ENCODE peak calls at places on chromosomes 13 and 19, in nine cellular contexts. J, D, H, A, T, Y, V, G and M are unnamed samples.

GRCh38 chr13:25943666-25944065 is 108.2 kb downstream of the SHISA2 start:
- DNase-seq in T (no peak), V (no peak), J (peak; percentile 67), D (no peak), G (no peak), H (no peak), Y (peak; percentile 87), A (no peak), M (peak; percentile 17)

GRCh38 chr19:16377521-16377920 is 52.9 kb downstream of the KLF2 start:
- DNase-seq in D (no peak), Y (no peak), J (no peak), H (no peak), T (no peak), G (no peak), V (no peak), A (no peak), M (no peak)

GRCh38 chr13:24745861-24746617 is 17.9 kb upstream of the RNF17 start:
- DNase-seq in J (no peak), T (peak; percentile 55), Y (no peak), G (no peak), V (no peak), H (no peak), A (no peak), D (no peak), M (no peak)

GRCh38 chr13:103277099-103277498 is 210.9 kb upstream of the SLC10A2 start:
- DNase-seq in D (no peak), A (no peak), V (no peak), Y (no peak), H (no peak), T (peak; percentile 55), J (no peak), G (no peak), M (no peak)

GRCh38 chr13:37202264-37202663 is 96.8 kb upstream of the CSNK1A1L start:
- DNase-seq in H (no peak), T (no peak), J (no peak), A (no peak), V (no peak), D (no peak), G (no peak), Y (no peak), M (no peak)

GRCh38 chr13:27038323-27038722 is 133.3 kb downstream of the USP12 start:
- DNase-seq in J (peak; percentile 81), D (no peak), G (no peak), T (no peak), H (no peak), V (no peak), A (no peak), Y (no peak), M (peak; percentile 78)

GRCh38 chr13:100394005-100394695 is 194.4 kb downstream of the GGACT start:
- DNase-seq in V (no peak), A (peak; percentile 50), Y (no peak), T (peak; percentile 91), G (no peak), J (peak; percentile 61), H (no peak), D (peak; percentile 17), M (peak; percentile 92)

GRCh38 chr13:32381539-32381938 is 46.4 kb downstream of the N4BP2L1 start:
- DNase-seq in J (peak; percentile 67), A (no peak), H (no peak), T (peak; percentile 45), G (no peak), Y (no peak), V (peak; percentile 9), D (peak; percentile 9), M (peak; percentile 69)

GRCh38 chr19:46818812-46819211 is 30.4 kb upstream of the SLC1A5 start:
- DNase-seq in T (peak; percentile 53), G (no peak), J (peak; percentile 37), D (no peak), V (peak; percentile 50), A (no peak), H (no peak), Y (no peak), M (peak; percentile 49)

GRCh38 chr19:51131780-51132680 is 7.3 kb downstream of the SIGLEC9 start:
- DNase-seq in G (peak; percentile 69), A (no peak), H (no peak), Y (peak; percentile 59), V (no peak), T (no peak), D (peak; percentile 34), J (peak; percentile 97), M (peak; percentile 96)

GRCh38 chr19:56692496-56692895 is 20.9 kb upstream of the ZNF835 start:
- DNase-seq in G (no peak), T (no peak), V (no peak), H (no peak), D (no peak), J (no peak), A (no peak), Y (no peak), M (no peak)

GRCh38 chr19:56687036-56687435 is 15.5 kb upstream of the ZNF835 start:
- DNase-seq in J (no peak), G (no peak), D (no peak), H (no peak), A (no peak), Y (no peak), V (no peak), T (no peak), M (no peak)

GRCh38 chr19:56690668-56691067 is 19.1 kb upstream of the ZNF835 start:
- DNase-seq in H (no peak), Y (no peak), A (no peak), G (no peak), V (no peak), D (no peak), J (no peak), T (no peak), M (no peak)

DNA sequence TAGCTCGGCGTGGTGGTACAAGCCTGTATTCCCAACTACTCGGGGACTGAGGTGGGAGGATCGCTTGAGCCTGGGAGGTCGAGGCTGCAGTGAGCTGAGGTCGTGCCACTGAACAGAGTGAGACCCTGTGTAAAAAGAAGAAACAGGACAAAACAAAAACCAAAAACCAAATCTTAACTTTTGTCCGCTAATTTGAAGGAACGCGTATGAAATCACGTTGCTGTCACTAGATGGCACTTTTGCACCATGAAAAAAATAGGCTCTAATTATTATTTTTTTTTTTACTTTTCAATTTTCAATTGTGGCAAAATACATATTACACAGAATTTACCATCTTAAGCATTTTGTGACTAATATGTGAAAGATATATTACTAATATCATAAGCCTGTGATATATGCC is 17.6 kb upstream of the ZNF835 start:
- DNase-seq in G (no peak), D (no peak), H (no peak), T (no peak), V (no peak), J (no peak), A (no peak), Y (no peak), M (peak; percentile 3)
- TF ChIP-seq CTCF in G (no peak), D (no peak), H (no peak), T (no peak), V (peak; percentile 20), J (no peak), A (no peak), Y (no peak), M (no peak)

GRCh38 chr19:41311613-41312012 is 1.6 kb downstream of the CCDC97 start:
- DNase-seq in A (no peak), D (no peak), V (no peak), G (no peak), J (no peak), Y (no peak), T (no peak), H (no peak), M (no peak)
- H3K4me3 ChIP-seq in A (no peak overlapping the region), D (no peak overlapping the region), V (no peak overlapping the region), G (peak overlapping the region; percentile 83), J (no peak overlapping the region), Y (no peak overlapping the region), T (peak overlapping the region; percentile 80), H (no peak overlapping the region), M (no peak overlapping the region)

DNA sequence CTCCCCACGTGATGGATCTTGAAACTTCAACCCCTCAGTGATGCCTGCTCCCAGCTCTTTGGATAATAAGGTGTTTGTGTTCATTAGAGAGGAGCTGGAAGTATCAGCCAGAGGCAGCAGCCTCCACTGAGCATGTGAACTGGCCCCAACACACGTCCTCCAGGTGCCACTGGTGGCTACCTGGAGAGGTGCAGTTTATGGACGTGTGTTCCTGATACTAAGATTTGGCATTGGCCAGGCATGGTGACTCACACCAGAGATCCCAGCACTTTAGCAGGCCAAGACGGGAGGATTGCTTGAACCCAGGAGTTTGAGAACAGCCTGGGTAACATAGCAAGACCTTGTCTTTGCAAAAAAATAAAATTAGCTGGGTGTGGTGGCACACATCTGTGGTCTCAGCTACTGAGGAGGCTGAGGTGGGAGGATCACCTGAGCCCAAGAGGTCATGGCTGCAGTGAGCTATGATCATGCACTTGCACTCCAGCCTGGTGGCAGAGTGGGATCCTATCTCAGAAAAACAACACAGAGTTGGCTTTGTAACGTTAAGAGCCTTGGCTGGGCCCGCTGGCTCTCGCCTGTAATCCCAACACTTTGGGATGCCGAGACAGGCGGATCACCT is 34.4 kb downstream of the SLC25A42 start:
- DNase-seq in A (no peak), J (no peak), D (no peak), H (no peak), T (no peak), V (no peak), Y (no peak), G (no peak), M (no peak)
- TF ChIP-seq CTCF in A (no peak), J (no peak), D (no peak), H (no peak), T (no peak), V (no peak), Y (no peak), G (no peak), M (no peak)

GRCh38 chr19:8460516-8461298 is 15.9 kb downstream of the HNRNPM start:
- DNase-seq in T (no peak), G (no peak), H (no peak), V (no peak), Y (no peak), A (no peak), J (no peak), D (no peak), M (no peak)
- H3K4me3 ChIP-seq in T (no peak overlapping the region), G (peak overlapping the region; percentile 22), H (no peak overlapping the region), V (no peak overlapping the region), Y (no peak overlapping the region), A (no peak overlapping the region), J (no peak overlapping the region), D (no peak overlapping the region), M (no peak overlapping the region)